ENCODE peak calls at places on chromosome 15, in nine cellular contexts. J, I, K, U, D, R, H, F and B are unnamed samples.

GRCh38 chr15:70046716-70047369 is 50.9 kb downstream of the TLE3 start:
- DNase-seq in U (no peak), D (peak), I (no peak), F (no peak), R (no peak), J (no peak), H (no peak), K (no peak), B (no peak)

GRCh38 chr15:40937762-40938529 is 8.8 kb downstream of the DLL4 start:
- DNase-seq in I (no peak), U (no peak), R (no peak), D (no peak), K (no peak), J (no peak), H (peak), F (no peak), B (no peak)

GRCh38 chr15:61250613-61251012 is 21.5 kb upstream of the RORA start:
- DNase-seq in I (no peak), D (no peak), K (no peak), H (no peak), R (no peak), U (no peak), J (no peak), F (no peak), B (no peak)

GRCh38 chr15:92930776-92931175 is 30.7 kb downstream of the CHD2 start:
- DNase-seq in I (peak), J (peak), U (no peak), R (no peak), F (no peak), H (no peak), D (peak), K (no peak), B (no peak)

GRCh38 chr15:34217587-34218225 is 7.1 kb upstream of the EMC4 start:
- DNase-seq in D (peak), R (no peak), J (no peak), H (no peak), F (no peak), I (no peak), U (no peak), K (no peak), B (no peak)

GRCh38 chr15:77671274-77672056 is 38.8 kb upstream of the LINGO1 start:
- DNase-seq in J (no peak), U (no peak), H (no peak), F (no peak), K (no peak), I (no peak), R (no peak), D (no peak), B (no peak)

GRCh38 chr15:32867313-32867626 is 149.5 kb downstream of the GREM1 start:
- DNase-seq in U (no peak), K (no peak), I (no peak), J (peak), D (peak), F (no peak), H (no peak), R (no peak), B (no peak)

GRCh38 chr15:52010633-52011595 is 8.1 kb upstream of the MAPK6 start:
- DNase-seq in J (peak), F (peak), I (peak), R (no peak), U (no peak), H (no peak), K (no peak), D (peak), B (no peak)

GRCh38 chr15:45174577-45174976 is 13.2 kb downstream of the SHF start:
- DNase-seq in H (no peak), K (no peak), D (no peak), J (no peak), U (no peak), I (no peak), R (no peak), F (no peak), B (no peak)

GRCh38 chr15:101320501-101321052 is 25.5 kb upstream of the SNRPA1 start:
- DNase-seq in D (peak), U (peak), F (no peak), K (peak), J (peak), R (peak), I (no peak), H (peak), B (no peak)

GRCh38 chr15:100922192-100923040 is 3.3 kb downstream of the LRRK1 start:
- DNase-seq in I (no peak), H (no peak), K (no peak), U (no peak), J (no peak), F (no peak), R (no peak), D (no peak), B (no peak)

GRCh38 chr15:67931861-67932260 is 92.0 kb upstream of the RNU6-1 start:
- DNase-seq in I (no peak), R (no peak), H (no peak), K (no peak), F (no peak), U (no peak), D (peak), J (peak), B (no peak)

GRCh38 chr15:85407421-85408269 is 27.2 kb downstream of the AKAP13 start:
- DNase-seq in I (peak), D (peak), K (no peak), R (no peak), U (no peak), J (peak), F (no peak), H (no peak), B (no peak)

GRCh38 chr15:70995383-70995965 is 102.8 kb downstream of the LRRC49 start:
- DNase-seq in J (no peak), F (no peak), H (no peak), D (no peak), R (no peak), U (no peak), I (no peak), K (no peak), B (no peak)

GRCh38 chr15:70604671-70605070 is 158.7 kb downstream of the UACA start:
- DNase-seq in D (peak), K (peak), H (no peak), J (peak), U (no peak), I (no peak), F (no peak), R (no peak), B (no peak)

GRCh38 chr15:58474741-58475323 is 43.0 kb downstream of the LIPC start:
- DNase-seq in J (no peak), F (no peak), U (no peak), I (no peak), R (no peak), D (no peak), K (no peak), H (no peak), B (no peak)

GRCh38 chr15:80105193-80105984 is 45.9 kb downstream of the ZFAND6 start:
- DNase-seq in K (no peak), U (no peak), I (peak), F (no peak), R (no peak), J (peak), H (no peak), D (peak), B (no peak)

GRCh38 chr15:70492240-70493177 is 270.8 kb downstream of the UACA start:
- DNase-seq in U (no peak), H (peak), R (peak), K (no peak), J (peak), I (peak), D (peak), F (no peak), B (peak)

GRCh38 chr15:29656636-29657475 is 165.4 kb downstream of the TJP1 start:
- DNase-seq in R (no peak), F (no peak), U (peak), H (no peak), D (peak), J (peak), K (no peak), I (no peak), B (no peak)

GRCh38 chr15:81924667-81925183 is 121.1 kb downstream of the MEX3B start:
- DNase-seq in F (no peak), I (peak), R (no peak), D (no peak), K (no peak), J (no peak), U (no peak), H (no peak), B (no peak)

GRCh38 chr15:78681306-78682012 is 40.4 kb upstream of the CHRNB4 start:
- DNase-seq in F (no peak), I (no peak), H (no peak), U (no peak), D (no peak), R (no peak), K (no peak), J (no peak), B (no peak)

GRCh38 chr15:68775671-68776476 is 44.8 kb downstream of the ANP32A start:
- DNase-seq in K (peak), D (peak), F (no peak), U (no peak), J (peak), R (no peak), I (peak), H (peak), B (no peak)

GRCh38 chr15:92901053-92901761 is 1.1 kb downstream of the CHD2 start:
- DNase-seq in I (no peak), K (no peak), R (no peak), F (no peak), J (no peak), D (peak), H (no peak), U (no peak), B (no peak)

GRCh38 chr15:91482799-91483198 is 370.7 kb upstream of the SLCO3A1 start:
- DNase-seq in K (no peak), F (no peak), J (no peak), I (no peak), U (no peak), D (no peak), H (no peak), R (no peak), B (no peak)

GRCh38 chr15:94522125-94522524 is 290.8 kb downstream of the MCTP2 start:
- DNase-seq in F (no peak), K (no peak), U (no peak), J (no peak), R (no peak), I (no peak), H (no peak), D (no peak), B (no peak)

GRCh38 chr15:44727462-44728231 is 8.7 kb upstream of the TRIM69 start:
- DNase-seq in K (no peak), R (no peak), I (no peak), H (no peak), F (no peak), D (peak), J (no peak), U (no peak), B (no peak)

GRCh38 chr15:59892995-59893394 is 111.1 kb upstream of the FOXB1 start:
- DNase-seq in H (no peak), F (no peak), K (no peak), R (no peak), U (peak), D (peak), J (peak), I (peak), B (no peak)

GRCh38 chr15:71103102-71103676 is 12.1 kb upstream of the THSD4 start:
- DNase-seq in H (no peak), I (no peak), K (no peak), R (no peak), D (peak), U (no peak), F (peak), J (peak), B (no peak)

GRCh38 chr15:35911052-35911780 is 365.3 kb upstream of the DPH6 start:
- DNase-seq in R (no peak), D (no peak), U (no peak), K (no peak), J (no peak), F (no peak), I (no peak), H (no peak), B (no peak)

GRCh38 chr15:35914573-35914972 is 368.6 kb upstream of the DPH6 start:
- DNase-seq in K (no peak), D (no peak), H (no peak), I (no peak), F (no peak), J (no peak), R (no peak), U (no peak), B (no peak)

GRCh38 chr15:35910227-35910626 is 364.3 kb upstream of the DPH6 start:
- DNase-seq in H (no peak), J (no peak), F (no peak), K (no peak), R (no peak), D (no peak), U (no peak), I (no peak), B (no peak)

GRCh38 chr15:35909414-35909813 is 363.4 kb upstream of the DPH6 start:
- DNase-seq in U (no peak), R (no peak), I (no peak), K (no peak), F (no peak), D (no peak), J (no peak), H (no peak), B (no peak)

GRCh38 chr15:35912196-35912595 is 366.2 kb upstream of the DPH6 start:
- DNase-seq in R (no peak), J (peak), D (peak), U (no peak), K (no peak), F (no peak), I (no peak), H (no peak), B (no peak)
- TF ChIP-seq CTCF in R (no peak), J (peak), D (peak), U (no peak), K (no peak), F (no peak), I (no peak), H (peak), B (peak)

DNA sequence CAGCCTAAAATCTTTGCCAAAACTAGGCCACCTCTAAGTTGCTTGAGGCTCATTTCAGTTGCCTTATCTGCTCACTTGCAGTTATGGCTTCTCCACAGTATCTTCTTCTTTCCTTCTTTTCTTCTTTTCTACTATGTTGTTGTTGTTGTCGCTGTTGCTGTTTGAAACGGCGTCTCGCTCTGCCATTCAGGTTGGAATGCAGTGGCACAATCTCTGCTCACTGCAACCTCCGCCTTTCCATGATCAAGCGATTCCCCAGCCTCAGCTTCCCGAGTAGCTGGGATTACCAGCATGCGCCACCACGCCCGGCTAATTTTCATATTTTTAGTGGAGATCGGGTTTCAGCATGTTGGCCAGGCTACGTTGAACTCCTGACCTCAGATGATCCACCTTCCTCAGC is 210.8 kb upstream of the NR2F2 start:
- DNase-seq in H (no peak), U (no peak), K (no peak), F (no peak), R (no peak), J (no peak), D (no peak), I (no peak), B (no peak)
- TF ChIP-seq CTCF in H (no peak), U (no peak), K (no peak), F (no peak), R (no peak), J (no peak), D (no peak), I (no peak), B (no peak)

GRCh38 chr15:87672309-87672897 is 584.1 kb downstream of the NTRK3 start:
- DNase-seq in J (peak), D (peak), U (peak), I (peak), H (no peak), K (peak), R (no peak), F (no peak), B (no peak)
- TF ChIP-seq CTCF in J (peak), D (peak), U (peak), I (peak), H (peak), K (peak), R (no peak), F (no peak), B (peak)

DNA sequence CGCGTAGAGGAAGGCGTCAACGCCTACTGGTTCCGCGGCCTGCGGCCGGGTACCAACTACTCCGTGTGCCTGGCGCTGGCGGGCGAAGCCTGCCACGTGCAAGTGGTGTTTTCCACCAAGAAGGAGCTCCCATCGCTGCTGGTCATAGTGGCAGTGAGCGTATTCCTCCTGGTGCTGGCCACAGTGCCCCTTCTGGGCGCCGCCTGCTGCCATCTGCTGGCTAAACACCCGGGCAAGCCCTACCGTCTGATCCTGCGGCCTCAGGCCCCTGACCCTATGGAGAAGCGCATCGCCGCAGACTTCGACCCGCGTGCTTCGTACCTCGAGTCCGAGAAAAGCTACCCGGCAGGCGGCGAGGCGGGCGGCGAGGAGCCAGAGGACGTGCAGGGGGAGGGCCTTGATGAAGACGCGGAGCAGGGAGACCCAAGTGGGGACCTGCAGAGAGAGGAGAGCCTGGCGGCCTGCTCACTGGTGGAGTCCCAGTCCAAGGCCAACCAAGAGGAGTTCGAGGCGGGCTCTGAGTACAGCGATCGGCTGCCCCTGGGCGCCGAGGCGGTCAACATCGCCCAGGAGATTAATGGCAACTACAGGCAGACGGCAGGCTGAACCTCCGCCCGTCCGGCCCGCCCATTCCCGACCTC is 4.1 kb downstream of the ISLR2 start:
- DNase-seq in D (peak), U (peak), F (no peak), K (no peak), J (no peak), I (no peak), R (no peak), H (peak), B (no peak)
- TF ChIP-seq CTCF in D (peak), U (peak), F (peak), K (no peak), J (peak), I (peak), R (no peak), H (no peak), B (peak)